ENCODE peak calls at places on chromosome 15, in six cellular contexts. G is HepG2, A is body of pancreas, C is stomach, H is esophagus muscularis mucosa, Z is spleen. J is an unnamed sample.

GRCh38 chr15:83516935-83517334 is 69.8 kb downstream of the SH3GL3 start:
- DNase-seq in C (no peak), A (no peak), Z (no peak), H (no peak), G (no peak), J (no peak)

GRCh38 chr15:88264622-88265021 is 8.1 kb upstream of the NTRK3 start:
- DNase-seq in G (no peak), H (no peak), C (no peak), Z (no peak), A (no peak), J (no peak)

GRCh38 chr15:73747847-73748605 is 5.1 kb downstream of the INSYN1 start:
- DNase-seq in A (no peak), Z (no peak), C (no peak), G (no peak), H (no peak), J (no peak)

GRCh38 chr15:72112111-72112510 is 5.8 kb downstream of the MYO9A start:
- DNase-seq in C (no peak), Z (no peak), H (no peak), A (no peak), G (no peak), J (no peak)

GRCh38 chr15:66249623-66250174 is 3.9 kb downstream of the MEGF11 start:
- DNase-seq in H (no peak), Z (no peak), A (no peak), G (no peak), C (no peak), J (no peak)

GRCh38 chr15:88932271-88932874 is 19.2 kb upstream of the MFGE8 start:
- DNase-seq in A (no peak), Z (no peak), C (no peak), G (peak; percentile 81), H (no peak), J (no peak)

GRCh38 chr15:95025924-95026728 is 794.8 kb downstream of the MCTP2 start:
- DNase-seq in Z (no peak), C (peak; percentile 64), H (no peak), G (no peak), A (peak; percentile 36), J (peak; percentile 36)

GRCh38 chr15:87477759-87478687 is 778.5 kb downstream of the NTRK3 start:
- DNase-seq in H (no peak), A (peak; percentile 67), Z (no peak), G (no peak), C (no peak), J (no peak)

GRCh38 chr15:83556754-83557153 is 97.2 kb upstream of the ADAMTSL3 start:
- DNase-seq in A (no peak), G (no peak), H (peak; percentile 80), C (no peak), Z (no peak), J (no peak)

GRCh38 chr15:63856711-63857458 is 23.1 kb upstream of the HERC1 start:
- DNase-seq in C (no peak), G (no peak), H (no peak), A (no peak), Z (no peak), J (no peak)

GRCh38 chr15:65888998-65889397 is 19.7 kb downstream of the RAB11A start:
- DNase-seq in A (no peak), C (no peak), H (no peak), Z (no peak), G (no peak), J (no peak)

GRCh38 chr15:70415330-70415884 is 317.7 kb upstream of the TLE3 start:
- DNase-seq in C (no peak), Z (no peak), G (no peak), H (no peak), A (no peak), J (no peak)

GRCh38 chr15:70045045-70045444 is 52.7 kb downstream of the TLE3 start:
- DNase-seq in C (no peak), G (no peak), Z (no peak), H (no peak), A (no peak), J (no peak)

GRCh38 chr15:51160484-51160883 is 65.8 kb upstream of the TNFAIP8L3 start:
- DNase-seq in Z (no peak), A (no peak), C (no peak), G (no peak), H (peak; percentile 57), J (no peak)

GRCh38 chr15:56428821-56429458 is 36.0 kb downstream of the MNS1 start:
- DNase-seq in Z (no peak), G (peak; percentile 32), H (no peak), C (no peak), A (no peak), J (peak; percentile 48)

GRCh38 chr15:98596885-98597343 is 51.4 kb upstream of the IGF1R start:
- DNase-seq in A (no peak), G (no peak), C (no peak), Z (no peak), H (peak; percentile 83), J (no peak)

GRCh38 chr15:60400957-60401356 is 3.2 kb upstream of the ANXA2 start:
- DNase-seq in Z (no peak), G (no peak), H (no peak), A (no peak), C (no peak), J (no peak)

GRCh38 chr15:62896969-62897486 is 145.5 kb upstream of the TPM1 start:
- DNase-seq in H (peak; percentile 95), G (peak; percentile 93), C (peak; percentile 88), Z (no peak), A (peak; percentile 93), J (no peak)

GRCh38 chr15:69253156-69253555 is 45.6 kb upstream of the PAQR5 start:
- DNase-seq in G (no peak), Z (no peak), A (peak; percentile 8), C (no peak), H (no peak), J (no peak)

GRCh38 chr15:96416934-96417759 is 86.6 kb downstream of the NR2F2 start:
- DNase-seq in C (peak; percentile 60), A (no peak), H (no peak), G (no peak), Z (no peak), J (no peak)

GRCh38 chr15:78103406-78104118 is 11.2 kb downstream of the SH2D7 start:
- DNase-seq in Z (peak; percentile 82), G (no peak), A (no peak), C (peak; percentile 41), H (no peak), J (no peak)

GRCh38 chr15:32908135-32908801 is 190.5 kb downstream of the GREM1 start:
- DNase-seq in Z (no peak), G (no peak), A (no peak), H (no peak), C (no peak), J (no peak)

GRCh38 chr15:32910839-32911238 is 193.0 kb downstream of the GREM1 start:
- DNase-seq in H (no peak), C (no peak), Z (no peak), G (no peak), A (no peak), J (no peak)

GRCh38 chr15:32905481-32905880 is 187.7 kb downstream of the GREM1 start:
- DNase-seq in H (no peak), Z (no peak), A (no peak), G (no peak), C (no peak), J (no peak)

GRCh38 chr15:32908921-32909320 is 191.1 kb downstream of the GREM1 start:
- DNase-seq in H (no peak), A (no peak), C (no peak), G (no peak), Z (no peak), J (no peak)

DNA sequence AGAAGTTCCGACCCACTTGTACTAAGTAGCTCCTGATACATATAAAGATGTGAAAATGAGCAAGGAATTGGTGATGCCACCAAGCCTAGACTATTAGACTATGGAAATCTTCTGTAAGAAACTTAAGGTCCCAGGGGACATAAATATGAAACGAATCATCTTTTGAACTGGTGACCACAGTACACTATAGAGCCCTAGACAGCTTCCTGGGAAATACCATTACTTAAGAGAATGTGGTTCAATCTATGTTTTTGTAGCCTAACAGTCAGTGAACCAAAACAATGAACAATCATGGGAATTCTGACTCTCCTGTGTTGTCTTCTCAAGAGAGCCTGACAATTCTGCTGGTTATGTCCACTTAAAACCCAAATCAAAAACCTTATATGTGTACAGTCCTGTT is 191.6 kb downstream of the GREM1 start:
- DNase-seq in C (no peak), H (no peak), A (no peak), G (no peak), Z (no peak), J (no peak)
- TF ChIP-seq POLR2A in C (no peak), H (no peak), A (no peak), G (no peak), Z (no peak), J (no peak)

GRCh38 chr15:35306361-35306981 is 221.4 kb upstream of the NANOGP8 start:
- DNase-seq in G (no peak), H (no peak), Z (no peak), A (peak; percentile 12), C (no peak), J (peak; percentile 73)
- TF ChIP-seq POLR2A in G (no peak), H (no peak), Z (no peak), A (no peak), C (no peak), J (no peak)

DNA sequence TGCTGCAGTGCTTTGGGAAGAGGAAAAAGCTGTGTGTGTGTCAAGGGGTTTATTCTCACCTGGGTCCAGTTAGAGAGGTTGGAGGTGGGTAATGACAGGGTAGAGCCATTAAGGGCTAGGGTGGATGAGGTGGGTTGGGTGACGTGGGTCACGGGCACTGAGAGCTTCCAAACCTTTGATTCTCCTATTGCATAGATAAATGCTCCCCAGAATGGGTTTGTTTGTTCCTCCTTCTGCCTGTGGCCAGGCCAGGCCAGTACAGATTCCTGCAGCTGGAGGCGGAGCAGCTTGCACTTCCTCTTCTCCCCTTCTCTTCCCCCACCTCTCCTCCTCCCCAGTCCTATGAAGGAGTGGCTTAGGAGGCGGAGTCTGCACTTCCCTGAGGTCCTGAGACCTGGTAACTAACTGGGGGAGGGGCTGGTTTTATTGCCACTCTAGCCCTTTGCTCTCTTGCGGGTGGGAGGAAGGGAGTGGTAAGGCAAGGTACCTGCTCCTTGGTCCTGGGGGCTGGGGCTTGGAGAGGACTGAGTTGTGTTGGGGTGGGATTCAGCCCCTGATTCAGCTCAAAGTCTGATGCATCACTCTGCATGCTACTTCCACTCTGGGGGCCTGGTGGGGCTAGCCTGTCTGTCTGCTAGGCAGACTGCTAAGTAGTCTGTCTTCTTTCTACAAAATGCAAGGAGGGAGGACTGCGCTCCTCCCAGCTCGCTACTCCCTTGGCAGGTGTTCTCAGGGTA is 3.5 kb downstream of the SPINT1 start:
- DNase-seq in C (peak; percentile 84), A (peak; percentile 75), Z (peak; percentile 83), G (peak; percentile 72), H (no peak), J (no peak)
- TF ChIP-seq POLR2A in C (no peak), A (peak; percentile 33), Z (no peak), G (no peak), H (no peak), J (no peak)

GRCh38 chr15:90936823-90937222 is 1.7 kb downstream of the UNC45A start:
- DNase-seq in H (no peak), A (no peak), G (no peak), Z (no peak), C (no peak), J (no peak)

GRCh38 chr15:90933310-90933709 is 961 bp upstream of the HDDC3 start:
- DNase-seq in A (no peak), Z (no peak), C (no peak), H (no peak), G (no peak), J (peak; percentile 91)

GRCh38 chr15:90934256-90934948 is 683 bp upstream of the UNC45A start:
- DNase-seq in H (peak; percentile 95), C (peak; percentile 90), Z (peak; percentile 95), G (peak; percentile 81), A (peak; percentile 92), J (peak; percentile 91)

GRCh38 chr15:90932660-90932991 is 277 bp upstream of the HDDC3 start:
- DNase-seq in C (no peak), A (no peak), Z (no peak), H (no peak), G (no peak), J (no peak)

GRCh38 chr15:90934949-90935751 is at the start of gene UNC45A:
- DNase-seq in H (peak; percentile 96), C (peak; percentile 97), A (peak; percentile 97), Z (peak; percentile 99), G (peak; percentile 78), J (peak; percentile 90)
- TF ChIP-seq POLR2A in H (no peak), C (no peak), A (peak; percentile 90), Z (peak; percentile 64), G (peak; percentile 54), J (peak; percentile 30)